ENCODE peak calls at places on chromosomes 12 and 14, in seven cellular contexts. One of them, this sample, is unnamed.

GRCh38 chr12:123571343-123571813 is 13.0 kb upstream of the TMED2 start:
- DNase-seq in RWPE1: peak
- DNase-seq in tibial nerve: peak
- DNase-seq in endothelial cell: no peak
- DNase-seq in foreskin fibroblast: peak
- DNase-seq in tibial artery: peak
- DNase-seq in A549: peak
- DNase-seq in this sample: no peak

GRCh38 chr14:54627325-54627717 is 60.4 kb downstream of the SAMD4A start:
- DNase-seq in endothelial cell: no peak
- DNase-seq in tibial artery: no peak
- DNase-seq in A549: no peak
- DNase-seq in foreskin fibroblast: no peak
- DNase-seq in RWPE1: no peak
- DNase-seq in tibial nerve: no peak
- DNase-seq in this sample: peak

GRCh38 chr12:83008703-83009102 is 322.0 kb downstream of the TMTC2 start:
- DNase-seq in endothelial cell: no peak
- DNase-seq in A549: no peak
- DNase-seq in foreskin fibroblast: no peak
- DNase-seq in tibial artery: no peak
- DNase-seq in RWPE1: no peak
- DNase-seq in tibial nerve: no peak
- DNase-seq in this sample: no peak

GRCh38 chr12:74105434-74105833 is 432.2 kb upstream of the ATXN7L3B start:
- DNase-seq in A549: no peak
- DNase-seq in RWPE1: peak
- DNase-seq in foreskin fibroblast: no peak
- DNase-seq in tibial artery: no peak
- DNase-seq in tibial nerve: no peak
- DNase-seq in endothelial cell: no peak
- DNase-seq in this sample: no peak

GRCh38 chr12:94684416-94684815 is 34.1 kb upstream of the TMCC3 start:
- DNase-seq in tibial artery: no peak
- DNase-seq in endothelial cell: no peak
- DNase-seq in A549: no peak
- DNase-seq in foreskin fibroblast: no peak
- DNase-seq in tibial nerve: no peak
- DNase-seq in RWPE1: no peak
- DNase-seq in this sample: no peak

GRCh38 chr12:61213646-61214045 is 1046.6 kb upstream of the USP15 start:
- DNase-seq in foreskin fibroblast: no peak
- DNase-seq in tibial nerve: no peak
- DNase-seq in tibial artery: no peak
- DNase-seq in endothelial cell: no peak
- DNase-seq in RWPE1: no peak
- DNase-seq in A549: no peak
- DNase-seq in this sample: no peak

GRCh38 chr12:132222096-132222807 is 78.0 kb downstream of the NOC4L start:
- DNase-seq in foreskin fibroblast: peak
- DNase-seq in A549: peak
- DNase-seq in endothelial cell: peak
- DNase-seq in tibial artery: no peak
- DNase-seq in RWPE1: peak
- DNase-seq in tibial nerve: no peak
- DNase-seq in this sample: peak

GRCh38 chr14:25150934-25151790 is 101.2 kb upstream of the STXBP6 start:
- DNase-seq in tibial artery: no peak
- DNase-seq in endothelial cell: no peak
- DNase-seq in RWPE1: peak
- DNase-seq in A549: peak
- DNase-seq in tibial nerve: no peak
- DNase-seq in foreskin fibroblast: peak
- DNase-seq in this sample: no peak

GRCh38 chr14:50839696-50840095 is 8.7 kb upstream of the NIN start:
- DNase-seq in RWPE1: no peak
- DNase-seq in endothelial cell: no peak
- DNase-seq in tibial nerve: no peak
- DNase-seq in A549: no peak
- DNase-seq in foreskin fibroblast: no peak
- DNase-seq in tibial artery: no peak
- DNase-seq in this sample: no peak

GRCh38 chr14:105067140-105067968 is 2.1 kb upstream of the GPR132 start:
- DNase-seq in endothelial cell: no peak
- DNase-seq in tibial nerve: no peak
- DNase-seq in foreskin fibroblast: peak
- DNase-seq in A549: no peak
- DNase-seq in tibial artery: no peak
- DNase-seq in RWPE1: no peak
- DNase-seq in this sample: peak

GRCh38 chr14:22177870-22178269 is 411.2 kb downstream of the DAD1 start:
- DNase-seq in A549: no peak
- DNase-seq in endothelial cell: peak
- DNase-seq in foreskin fibroblast: no peak
- DNase-seq in RWPE1: no peak
- DNase-seq in tibial artery: no peak
- DNase-seq in tibial nerve: no peak
- DNase-seq in this sample: no peak

GRCh38 chr12:101697930-101698781 is 716 bp downstream of the CHPT1 start:
- DNase-seq in A549: peak
- DNase-seq in endothelial cell: peak
- DNase-seq in tibial nerve: peak
- DNase-seq in RWPE1: peak
- DNase-seq in foreskin fibroblast: peak
- DNase-seq in tibial artery: peak
- DNase-seq in this sample: peak

GRCh38 chr12:6953417-6954315 is 2.5 kb downstream of the PTPN6 start:
- DNase-seq in foreskin fibroblast: no peak
- DNase-seq in A549: no peak
- DNase-seq in tibial artery: peak
- DNase-seq in tibial nerve: no peak
- DNase-seq in endothelial cell: peak
- DNase-seq in RWPE1: no peak
- DNase-seq in this sample: peak

GRCh38 chr12:54984602-54985376 is at the start of gene TESPA1:
- DNase-seq in foreskin fibroblast: no peak
- DNase-seq in A549: no peak
- DNase-seq in RWPE1: no peak
- DNase-seq in tibial nerve: peak
- DNase-seq in endothelial cell: no peak
- DNase-seq in tibial artery: peak
- DNase-seq in this sample: peak

GRCh38 chr12:9866786-9867379 is 2.3 kb downstream of the CLEC2B start:
- DNase-seq in A549: no peak
- DNase-seq in endothelial cell: no peak
- DNase-seq in foreskin fibroblast: no peak
- DNase-seq in tibial artery: no peak
- DNase-seq in RWPE1: no peak
- DNase-seq in tibial nerve: no peak
- DNase-seq in this sample: no peak

GRCh38 chr12:49887536-49888401 is 15.9 kb downstream of the FAIM2 start:
- DNase-seq in RWPE1: no peak
- DNase-seq in A549: peak
- DNase-seq in foreskin fibroblast: no peak
- DNase-seq in endothelial cell: no peak
- DNase-seq in tibial artery: no peak
- DNase-seq in tibial nerve: no peak
- DNase-seq in this sample: no peak

GRCh38 chr12:92533280-92533890 is 169.4 kb upstream of the PLEKHG7 start:
- DNase-seq in endothelial cell: no peak
- DNase-seq in tibial artery: no peak
- DNase-seq in RWPE1: no peak
- DNase-seq in A549: no peak
- DNase-seq in tibial nerve: no peak
- DNase-seq in foreskin fibroblast: peak
- DNase-seq in this sample: no peak

GRCh38 chr14:93720076-93720815 is 68.0 kb downstream of the PRIMA1 start:
- DNase-seq in tibial artery: no peak
- DNase-seq in tibial nerve: no peak
- DNase-seq in endothelial cell: no peak
- DNase-seq in A549: no peak
- DNase-seq in foreskin fibroblast: no peak
- DNase-seq in RWPE1: no peak
- DNase-seq in this sample: no peak

GRCh38 chr14:56374421-56374820 is 205.2 kb upstream of the TMEM260 start:
- DNase-seq in tibial artery: no peak
- DNase-seq in foreskin fibroblast: no peak
- DNase-seq in endothelial cell: no peak
- DNase-seq in tibial nerve: no peak
- DNase-seq in A549: no peak
- DNase-seq in RWPE1: no peak
- DNase-seq in this sample: no peak

GRCh38 chr12:114186241-114187002 is 219.5 kb downstream of the TBX5 start:
- DNase-seq in tibial artery: no peak
- DNase-seq in RWPE1: no peak
- DNase-seq in endothelial cell: no peak
- DNase-seq in foreskin fibroblast: no peak
- DNase-seq in tibial nerve: no peak
- DNase-seq in A549: no peak
- DNase-seq in this sample: no peak

GRCh38 chr14:94379291-94380224 is 8.8 kb downstream of the SERPINA1 start:
- DNase-seq in A549: no peak
- DNase-seq in foreskin fibroblast: no peak
- DNase-seq in endothelial cell: no peak
- DNase-seq in tibial nerve: no peak
- DNase-seq in RWPE1: no peak
- DNase-seq in tibial artery: no peak
- DNase-seq in this sample: no peak

GRCh38 chr12:119829439-119829838 is 47.7 kb downstream of the CIT start:
- DNase-seq in foreskin fibroblast: no peak
- DNase-seq in A549: no peak
- DNase-seq in tibial nerve: no peak
- DNase-seq in tibial artery: no peak
- DNase-seq in RWPE1: no peak
- DNase-seq in endothelial cell: no peak
- DNase-seq in this sample: no peak

GRCh38 chr12:119839201-119839600 is 37.9 kb downstream of the CIT start:
- DNase-seq in tibial artery: no peak
- DNase-seq in endothelial cell: no peak
- DNase-seq in tibial nerve: no peak
- DNase-seq in RWPE1: no peak
- DNase-seq in A549: no peak
- DNase-seq in foreskin fibroblast: no peak
- DNase-seq in this sample: no peak

GRCh38 chr12:119838781-119839180 is 38.3 kb downstream of the CIT start:
- DNase-seq in endothelial cell: no peak
- DNase-seq in A549: no peak
- DNase-seq in foreskin fibroblast: no peak
- DNase-seq in RWPE1: no peak
- DNase-seq in tibial artery: no peak
- DNase-seq in tibial nerve: no peak
- DNase-seq in this sample: no peak

GRCh38 chr12:119840617-119841016 is 36.5 kb downstream of the CIT start:
- DNase-seq in foreskin fibroblast: no peak
- DNase-seq in A549: no peak
- DNase-seq in tibial artery: no peak
- DNase-seq in endothelial cell: no peak
- DNase-seq in RWPE1: no peak
- DNase-seq in tibial nerve: no peak
- DNase-seq in this sample: no peak

GRCh38 chr12:119835068-119835467 is 42.1 kb downstream of the CIT start:
- DNase-seq in tibial artery: no peak
- DNase-seq in RWPE1: no peak
- DNase-seq in foreskin fibroblast: peak
- DNase-seq in A549: peak
- DNase-seq in tibial nerve: no peak
- DNase-seq in endothelial cell: no peak
- DNase-seq in this sample: no peak
- TF ChIP-seq CTCF in tibial artery: no peak
- TF ChIP-seq CTCF in RWPE1: no peak
- TF ChIP-seq CTCF in foreskin fibroblast: peak
- TF ChIP-seq CTCF in A549: no peak
- TF ChIP-seq CTCF in tibial nerve: no peak
- TF ChIP-seq CTCF in endothelial cell: no peak
- TF ChIP-seq CTCF in this sample: no peak

GRCh38 chr14:75589896-75590295 is 11.5 kb downstream of the FLVCR2 start:
- DNase-seq in foreskin fibroblast: no peak
- DNase-seq in RWPE1: no peak
- DNase-seq in A549: no peak
- DNase-seq in endothelial cell: no peak
- DNase-seq in tibial artery: no peak
- DNase-seq in tibial nerve: no peak
- DNase-seq in this sample: no peak

GRCh38 chr14:75591987-75592575 is 13.7 kb downstream of the FLVCR2 start:
- DNase-seq in endothelial cell: no peak
- DNase-seq in tibial artery: no peak
- DNase-seq in RWPE1: no peak
- DNase-seq in foreskin fibroblast: no peak
- DNase-seq in A549: no peak
- DNase-seq in tibial nerve: no peak
- DNase-seq in this sample: no peak

GRCh38 chr14:75595211-75595610 is 16.8 kb downstream of the FLVCR2 start:
- DNase-seq in foreskin fibroblast: peak
- DNase-seq in endothelial cell: no peak
- DNase-seq in tibial artery: no peak
- DNase-seq in A549: no peak
- DNase-seq in RWPE1: no peak
- DNase-seq in tibial nerve: no peak
- DNase-seq in this sample: no peak

GRCh38 chr14:75587388-75587787 is 9.0 kb downstream of the FLVCR2 start:
- DNase-seq in endothelial cell: no peak
- DNase-seq in RWPE1: no peak
- DNase-seq in A549: no peak
- DNase-seq in tibial artery: no peak
- DNase-seq in tibial nerve: no peak
- DNase-seq in foreskin fibroblast: no peak
- DNase-seq in this sample: no peak

GRCh38 chr14:75591331-75591946 is 13.0 kb downstream of the FLVCR2 start:
- DNase-seq in A549: no peak
- DNase-seq in endothelial cell: no peak
- DNase-seq in RWPE1: no peak
- DNase-seq in tibial artery: no peak
- DNase-seq in foreskin fibroblast: no peak
- DNase-seq in tibial nerve: no peak
- DNase-seq in this sample: no peak
- TF ChIP-seq CTCF in A549: no peak
- TF ChIP-seq CTCF in endothelial cell: no peak
- TF ChIP-seq CTCF in RWPE1: no peak
- TF ChIP-seq CTCF in tibial artery: no peak
- TF ChIP-seq CTCF in foreskin fibroblast: no peak
- TF ChIP-seq CTCF in tibial nerve: no peak
- TF ChIP-seq CTCF in this sample: no peak

GRCh38 chr12:68665016-68665569 is 21.7 kb upstream of the NUP107 start:
- DNase-seq in endothelial cell: no peak
- DNase-seq in tibial artery: no peak
- DNase-seq in RWPE1: peak
- DNase-seq in A549: peak
- DNase-seq in tibial nerve: no peak
- DNase-seq in foreskin fibroblast: no peak
- DNase-seq in this sample: no peak
- TF ChIP-seq CTCF in endothelial cell: no peak
- TF ChIP-seq CTCF in tibial artery: peak
- TF ChIP-seq CTCF in RWPE1: no peak
- TF ChIP-seq CTCF in A549: no peak
- TF ChIP-seq CTCF in tibial nerve: no peak
- TF ChIP-seq CTCF in foreskin fibroblast: no peak
- TF ChIP-seq CTCF in this sample: no peak

DNA sequence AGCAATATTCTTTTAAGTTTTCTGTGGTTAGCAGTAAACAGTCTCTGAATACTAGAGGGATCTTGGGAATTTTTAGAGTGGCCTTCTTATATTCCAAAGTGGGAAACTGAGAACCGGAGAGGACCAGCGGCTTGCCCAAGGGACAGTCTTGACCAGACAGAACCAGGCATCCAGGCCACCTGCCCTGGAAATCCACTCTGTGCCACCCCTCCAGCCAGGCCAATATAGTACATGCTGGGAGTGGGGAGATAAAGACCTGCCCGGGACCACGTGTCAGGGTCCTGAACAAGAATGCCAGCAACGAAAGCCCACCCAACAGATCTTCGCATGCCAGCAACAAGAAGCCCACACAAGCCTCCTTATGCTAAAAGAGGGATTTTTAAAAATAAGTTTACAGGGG is 49.4 kb upstream of the RIN3 start:
- DNase-seq in tibial artery: no peak
- DNase-seq in endothelial cell: no peak
- DNase-seq in tibial nerve: no peak
- DNase-seq in A549: no peak
- DNase-seq in foreskin fibroblast: no peak
- DNase-seq in RWPE1: no peak
- DNase-seq in this sample: no peak
- TF ChIP-seq CTCF in tibial artery: no peak
- TF ChIP-seq CTCF in endothelial cell: no peak
- TF ChIP-seq CTCF in tibial nerve: no peak
- TF ChIP-seq CTCF in A549: no peak
- TF ChIP-seq CTCF in foreskin fibroblast: no peak
- TF ChIP-seq CTCF in RWPE1: no peak
- TF ChIP-seq CTCF in this sample: no peak

This sample was measured in activated CD8-positive, alpha-beta T cell treated with anti-CD3 and anti-CD28 coated beads for 36 hours.